ENCODE peak calls at places on chromosome 15, in four cellular contexts. K is endothelial cell, Z is EL, U is type B pancreatic cell. G is an unnamed sample.

GRCh38 chr15:64987136-64987535 is 2.6 kb downstream of the SPG21 start:
- DNase-seq in K (no peak), Z (no peak), U (no peak), G (no peak)

GRCh38 chr15:65258370-65258769 is 28.3 kb downstream of the PARP16 start:
- DNase-seq in K (no peak), Z (no peak), U (no peak), G (no peak)

GRCh38 chr15:56820333-56820732 is 87.0 kb upstream of the ZNF280D start:
- DNase-seq in K (no peak), Z (no peak), U (no peak), G (no peak)

GRCh38 chr15:67030036-67030762 is 35.2 kb upstream of the SMAD3 start:
- DNase-seq in K (no peak), Z (no peak), U (no peak), G (no peak)

GRCh38 chr15:43953402-43953801 is 126.6 kb downstream of the WDR76 start:
- DNase-seq in K (no peak), Z (no peak), U (no peak), G (no peak)

GRCh38 chr15:60575995-60576394 is 97.1 kb upstream of the ICE2 start:
- DNase-seq in K (no peak), Z (peak), U (no peak), G (no peak)

GRCh38 chr15:70507772-70508351 is 255.5 kb downstream of the UACA start:
- DNase-seq in K (no peak), Z (peak), U (no peak), G (no peak)

GRCh38 chr15:80452166-80452565 is 48.0 kb downstream of the ARNT2 start:
- DNase-seq in K (no peak), Z (no peak), U (no peak), G (no peak)

GRCh38 chr15:38169982-38170381 is 82.7 kb upstream of the SPRED1 start:
- DNase-seq in K (no peak), Z (no peak), U (no peak), G (no peak)

GRCh38 chr15:92059036-92059970 is 205.8 kb downstream of the SLCO3A1 start:
- DNase-seq in K (no peak), Z (no peak), U (no peak), G (no peak)

GRCh38 chr15:80915462-80915861 is 74.2 kb downstream of the MESD start:
- DNase-seq in K (no peak), Z (no peak), U (no peak), G (no peak)

GRCh38 chr15:71748327-71748726 is 62.0 kb upstream of the NR2E3 start:
- DNase-seq in K (no peak), Z (peak), U (no peak), G (no peak)

GRCh38 chr15:39801641-39802309 is 19.1 kb upstream of the FSIP1 start:
- DNase-seq in K (peak), Z (no peak), U (no peak), G (no peak)

GRCh38 chr15:31338879-31339557 is 12.4 kb downstream of the KLF13 start:
- DNase-seq in K (no peak), Z (peak), U (no peak), G (no peak)

GRCh38 chr15:82646250-82647044 is 716 bp downstream of the CPEB1 start:
- DNase-seq in K (no peak), Z (no peak), U (no peak), G (no peak)

GRCh38 chr15:41205315-41205714 is 25.2 kb downstream of the EXD1 start:
- DNase-seq in K (no peak), Z (no peak), U (no peak), G (no peak)

G was measured in foreskin melanocyte.